ENCODE peak calls at places on chromosomes 16 and 17, in seven cellular contexts. One of them, this sample, is unnamed. For H3K27me3 and H3K9me3, the result is how much of the 10 kb centered on the place peaks cover.

GRCh38 chr16:5027086-5027485 is 6.6 kb downstream of the NAGPA start:
- DNase-seq in left lung: no peak
- DNase-seq in Peyer's patch: no peak
- DNase-seq in Panc1: no peak
- DNase-seq in A673: no peak
- DNase-seq in CD4-positive, CD25-positive, alpha-beta regulatory T cell: no peak
- DNase-seq in ascending aorta: no peak
- DNase-seq in this sample: no peak

GRCh38 chr16:56093055-56093454 is 98.2 kb upstream of the GNAO1 start:
- DNase-seq in ascending aorta: no peak
- DNase-seq in Panc1: no peak
- DNase-seq in CD4-positive, CD25-positive, alpha-beta regulatory T cell: no peak
- DNase-seq in Peyer's patch: no peak
- DNase-seq in left lung: no peak
- DNase-seq in A673: no peak
- DNase-seq in this sample: no peak

GRCh38 chr16:29849505-29849904 is 13.5 kb downstream of the CDIPT start:
- DNase-seq in Panc1: no peak
- DNase-seq in left lung: no peak
- DNase-seq in CD4-positive, CD25-positive, alpha-beta regulatory T cell: no peak
- DNase-seq in ascending aorta: no peak
- DNase-seq in A673: peak
- DNase-seq in Peyer's patch: no peak
- DNase-seq in this sample: no peak

GRCh38 chr17:39688945-39689344 is 1.1 kb upstream of the PGAP3 start:
- DNase-seq in ascending aorta: no peak
- DNase-seq in left lung: peak
- DNase-seq in CD4-positive, CD25-positive, alpha-beta regulatory T cell: no peak
- DNase-seq in Peyer's patch: no peak
- DNase-seq in Panc1: no peak
- DNase-seq in A673: no peak
- DNase-seq in this sample: no peak

GRCh38 chr17:81241648-81242420 is 2.7 kb downstream of the NDUFAF8 start:
- DNase-seq in Panc1: no peak
- DNase-seq in ascending aorta: no peak
- DNase-seq in Peyer's patch: peak
- DNase-seq in CD4-positive, CD25-positive, alpha-beta regulatory T cell: peak
- DNase-seq in A673: peak
- DNase-seq in left lung: peak
- DNase-seq in this sample: peak

GRCh38 chr17:42565523-42566214 is 1.2 kb upstream of the MLX start:
- DNase-seq in left lung: no peak
- DNase-seq in Panc1: no peak
- DNase-seq in Peyer's patch: no peak
- DNase-seq in A673: no peak
- DNase-seq in ascending aorta: no peak
- DNase-seq in CD4-positive, CD25-positive, alpha-beta regulatory T cell: no peak
- DNase-seq in this sample: no peak

GRCh38 chr17:75594499-75595283 is 7.1 kb downstream of the MYO15B start:
- DNase-seq in ascending aorta: no peak
- DNase-seq in Peyer's patch: no peak
- DNase-seq in A673: no peak
- DNase-seq in Panc1: no peak
- DNase-seq in left lung: peak
- DNase-seq in CD4-positive, CD25-positive, alpha-beta regulatory T cell: no peak
- DNase-seq in this sample: no peak

GRCh38 chr16:66894948-66895696 is 14.8 kb downstream of the PDP2 start:
- DNase-seq in A673: peak
- DNase-seq in Panc1: no peak
- DNase-seq in ascending aorta: no peak
- DNase-seq in CD4-positive, CD25-positive, alpha-beta regulatory T cell: peak
- DNase-seq in left lung: peak
- DNase-seq in Peyer's patch: peak
- DNase-seq in this sample: peak

GRCh38 chr17:80109713-80110446 is 8.5 kb downstream of the GAA start:
- DNase-seq in Panc1: no peak
- DNase-seq in CD4-positive, CD25-positive, alpha-beta regulatory T cell: no peak
- DNase-seq in left lung: no peak
- DNase-seq in A673: no peak
- DNase-seq in ascending aorta: no peak
- DNase-seq in Peyer's patch: no peak
- DNase-seq in this sample: no peak

GRCh38 chr16:28834349-28834748 is 11.6 kb downstream of the ATXN2L start:
- DNase-seq in CD4-positive, CD25-positive, alpha-beta regulatory T cell: no peak
- DNase-seq in Peyer's patch: no peak
- DNase-seq in left lung: no peak
- DNase-seq in Panc1: no peak
- DNase-seq in A673: no peak
- DNase-seq in ascending aorta: no peak
- DNase-seq in this sample: no peak

GRCh38 chr17:48510761-48511604 is 19.8 kb downstream of the HOXB1 start:
- DNase-seq in ascending aorta: no peak
- DNase-seq in A673: no peak
- DNase-seq in Peyer's patch: no peak
- DNase-seq in Panc1: no peak
- DNase-seq in CD4-positive, CD25-positive, alpha-beta regulatory T cell: peak
- DNase-seq in left lung: no peak
- DNase-seq in this sample: peak

GRCh38 chr17:33292184-33292980 is 713 bp downstream of the ASIC2 start:
- DNase-seq in left lung: peak
- DNase-seq in CD4-positive, CD25-positive, alpha-beta regulatory T cell: no peak
- DNase-seq in Peyer's patch: no peak
- DNase-seq in ascending aorta: no peak
- DNase-seq in A673: peak
- DNase-seq in Panc1: no peak
- DNase-seq in this sample: no peak

GRCh38 chr16:47037396-47037745 is 63.9 kb upstream of the DNAJA2 start:
- DNase-seq in left lung: no peak
- DNase-seq in A673: peak
- DNase-seq in Panc1: no peak
- DNase-seq in Peyer's patch: peak
- DNase-seq in CD4-positive, CD25-positive, alpha-beta regulatory T cell: no peak
- DNase-seq in ascending aorta: no peak
- DNase-seq in this sample: no peak

GRCh38 chr17:1931759-1932579 is 93.2 kb downstream of the RTN4RL1 start:
- DNase-seq in ascending aorta: no peak
- DNase-seq in A673: no peak
- DNase-seq in left lung: no peak
- DNase-seq in CD4-positive, CD25-positive, alpha-beta regulatory T cell: no peak
- DNase-seq in Peyer's patch: no peak
- DNase-seq in Panc1: no peak
- DNase-seq in this sample: no peak

GRCh38 chr17:61484174-61484573 is 32.0 kb downstream of the TBX4 start:
- DNase-seq in ascending aorta: no peak
- DNase-seq in Peyer's patch: no peak
- DNase-seq in left lung: no peak
- DNase-seq in A673: no peak
- DNase-seq in Panc1: no peak
- DNase-seq in CD4-positive, CD25-positive, alpha-beta regulatory T cell: no peak
- DNase-seq in this sample: no peak

DNA sequence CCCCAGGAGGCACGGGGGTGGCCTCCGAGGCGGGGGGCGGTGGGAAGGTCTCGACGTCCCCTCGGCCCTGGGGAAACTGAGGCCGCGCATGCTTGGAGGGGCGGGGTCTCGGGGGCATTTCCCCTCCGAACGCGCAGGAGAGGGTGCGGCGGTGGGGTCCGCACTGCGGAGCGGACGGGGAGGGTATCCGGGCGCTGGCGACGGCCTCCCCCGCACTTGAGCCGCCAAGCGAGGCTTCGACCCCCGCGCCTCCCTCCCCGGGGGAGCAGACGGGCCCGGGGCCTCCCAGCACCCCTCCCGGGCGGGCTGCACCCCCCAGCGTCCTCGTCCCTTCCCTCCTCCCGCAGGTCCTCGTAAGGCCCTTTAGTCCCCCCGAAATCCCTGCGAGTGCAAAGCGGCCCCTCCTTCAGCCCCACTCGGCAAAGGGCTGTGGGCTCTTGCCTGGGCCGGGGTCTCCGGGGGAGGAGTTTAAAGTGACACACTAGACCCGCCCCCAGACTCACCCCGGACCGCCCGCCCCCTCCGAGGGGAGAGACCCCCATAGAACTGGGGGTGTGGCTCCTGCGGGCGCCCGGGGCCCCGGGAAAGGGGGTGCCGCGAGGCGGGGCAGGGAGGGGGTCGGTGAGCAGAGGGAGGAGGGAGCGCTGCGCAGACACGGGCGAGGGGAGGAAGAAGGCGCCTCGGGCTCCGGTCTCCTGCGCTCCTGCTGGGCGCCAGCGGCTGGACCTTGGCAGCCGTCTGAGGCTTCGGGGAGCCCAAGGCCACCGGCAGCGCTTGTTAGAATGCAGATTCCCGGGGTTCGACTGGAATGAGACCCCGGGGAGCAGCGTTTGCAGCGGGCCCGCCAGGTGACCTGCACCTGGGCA is 642 bp downstream of the BAIAP3 start:
- DNase-seq in left lung: no peak
- DNase-seq in CD4-positive, CD25-positive, alpha-beta regulatory T cell: no peak
- DNase-seq in Panc1: no peak
- DNase-seq in A673: no peak
- DNase-seq in Peyer's patch: no peak
- DNase-seq in ascending aorta: no peak
- DNase-seq in this sample: no peak
- H3K27me3 ChIP-seq in left lung: half or more
- H3K27me3 ChIP-seq in CD4-positive, CD25-positive, alpha-beta regulatory T cell: under half
- H3K27me3 ChIP-seq in Panc1: under half
- H3K27me3 ChIP-seq in A673: half or more
- H3K27me3 ChIP-seq in Peyer's patch: under half
- H3K27me3 ChIP-seq in ascending aorta: under half
- H3K27me3 ChIP-seq in this sample: under half

GRCh38 chr17:41510251-41511065 is 5.0 kb upstream of the KRT13 start:
- DNase-seq in ascending aorta: no peak
- DNase-seq in left lung: no peak
- DNase-seq in Panc1: no peak
- DNase-seq in CD4-positive, CD25-positive, alpha-beta regulatory T cell: no peak
- DNase-seq in Peyer's patch: no peak
- DNase-seq in A673: no peak
- DNase-seq in this sample: no peak

GRCh38 chr17:41511716-41512115 is 6.3 kb upstream of the KRT13 start:
- DNase-seq in CD4-positive, CD25-positive, alpha-beta regulatory T cell: no peak
- DNase-seq in left lung: peak
- DNase-seq in A673: no peak
- DNase-seq in ascending aorta: no peak
- DNase-seq in Panc1: no peak
- DNase-seq in Peyer's patch: no peak
- DNase-seq in this sample: no peak

GRCh38 chr17:41511130-41511529 is 5.7 kb upstream of the KRT13 start:
- DNase-seq in Panc1: no peak
- DNase-seq in CD4-positive, CD25-positive, alpha-beta regulatory T cell: no peak
- DNase-seq in ascending aorta: no peak
- DNase-seq in A673: no peak
- DNase-seq in Peyer's patch: no peak
- DNase-seq in left lung: peak
- DNase-seq in this sample: no peak

GRCh38 chr17:41516147-41516827 is 2.4 kb downstream of the KRT15 start:
- DNase-seq in Peyer's patch: no peak
- DNase-seq in Panc1: no peak
- DNase-seq in left lung: peak
- DNase-seq in A673: no peak
- DNase-seq in ascending aorta: no peak
- DNase-seq in CD4-positive, CD25-positive, alpha-beta regulatory T cell: no peak
- DNase-seq in this sample: no peak

DNA sequence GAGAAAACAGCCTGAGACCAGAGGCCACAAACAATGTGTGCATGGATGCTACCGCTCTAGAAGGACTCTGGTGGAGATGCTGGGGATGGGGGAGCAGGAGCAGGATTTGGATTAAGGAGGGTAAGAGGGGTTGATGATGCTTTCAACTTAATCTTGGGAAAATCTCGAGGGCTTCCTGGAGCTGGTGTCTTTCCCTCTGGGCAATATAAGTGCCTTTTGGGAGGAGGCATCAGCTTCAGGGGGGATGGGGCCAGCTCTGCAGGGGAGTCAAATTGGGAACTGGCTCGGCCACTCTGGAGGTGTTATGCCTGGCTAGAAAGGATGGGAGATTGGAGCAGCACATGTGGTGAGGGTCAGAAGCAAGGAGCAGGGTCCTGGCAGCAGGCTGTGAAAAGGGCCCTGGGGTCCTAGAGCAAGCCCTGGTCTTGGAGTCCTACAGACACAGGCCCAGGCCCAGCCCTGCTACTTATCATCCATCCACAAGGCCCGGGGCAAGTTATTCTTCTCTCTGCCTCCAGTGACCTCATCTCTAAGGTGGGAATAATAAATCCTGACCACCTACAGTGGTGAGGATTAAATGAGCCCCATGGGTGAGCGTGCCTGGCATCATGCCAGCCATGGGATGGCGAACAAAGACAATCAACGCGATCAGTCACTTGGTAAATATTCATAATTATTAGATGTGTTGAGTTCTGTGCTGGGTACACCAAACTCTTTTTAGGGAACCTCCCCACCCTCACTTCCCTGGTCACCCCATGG is 5.7 kb downstream of the KRT15 start:
- DNase-seq in Peyer's patch: no peak
- DNase-seq in CD4-positive, CD25-positive, alpha-beta regulatory T cell: no peak
- DNase-seq in A673: no peak
- DNase-seq in left lung: peak
- DNase-seq in Panc1: no peak
- DNase-seq in ascending aorta: no peak
- DNase-seq in this sample: no peak
- H3K4me3 ChIP-seq in Peyer's patch: no peak
- H3K4me3 ChIP-seq in CD4-positive, CD25-positive, alpha-beta regulatory T cell: no peak
- H3K4me3 ChIP-seq in A673: no peak
- H3K4me3 ChIP-seq in left lung: no peak
- H3K4me3 ChIP-seq in Panc1: no peak
- H3K4me3 ChIP-seq in ascending aorta: no peak
- H3K4me3 ChIP-seq in this sample: no peak

GRCh38 chr16:35750701-35751104 is 2291.3 kb downstream of the TP53TG3F start:
- DNase-seq in Peyer's patch: no peak
- DNase-seq in ascending aorta: no peak
- DNase-seq in Panc1: no peak
- DNase-seq in left lung: peak
- DNase-seq in CD4-positive, CD25-positive, alpha-beta regulatory T cell: no peak
- DNase-seq in A673: no peak
- DNase-seq in this sample: no peak

GRCh38 chr16:35748621-35749252 is 2289.3 kb downstream of the TP53TG3F start:
- DNase-seq in left lung: peak
- DNase-seq in Peyer's patch: no peak
- DNase-seq in ascending aorta: no peak
- DNase-seq in A673: no peak
- DNase-seq in CD4-positive, CD25-positive, alpha-beta regulatory T cell: no peak
- DNase-seq in Panc1: no peak
- DNase-seq in this sample: no peak

GRCh38 chr16:35749253-35750141 is 2290.1 kb downstream of the TP53TG3F start:
- DNase-seq in A673: no peak
- DNase-seq in left lung: peak
- DNase-seq in ascending aorta: no peak
- DNase-seq in CD4-positive, CD25-positive, alpha-beta regulatory T cell: no peak
- DNase-seq in Panc1: no peak
- DNase-seq in Peyer's patch: no peak
- DNase-seq in this sample: no peak

GRCh38 chr16:35751191-35751941 is 2292.0 kb downstream of the TP53TG3F start:
- DNase-seq in left lung: peak
- DNase-seq in ascending aorta: no peak
- DNase-seq in A673: no peak
- DNase-seq in CD4-positive, CD25-positive, alpha-beta regulatory T cell: no peak
- DNase-seq in Peyer's patch: no peak
- DNase-seq in Panc1: no peak
- DNase-seq in this sample: no peak

GRCh38 chr16:35750157-35750689 is 2290.8 kb downstream of the TP53TG3F start:
- DNase-seq in ascending aorta: no peak
- DNase-seq in A673: no peak
- DNase-seq in Panc1: no peak
- DNase-seq in CD4-positive, CD25-positive, alpha-beta regulatory T cell: no peak
- DNase-seq in Peyer's patch: no peak
- DNase-seq in left lung: no peak
- DNase-seq in this sample: no peak
- H3K9me3 ChIP-seq in ascending aorta: under half
- H3K9me3 ChIP-seq in A673: under half
- H3K9me3 ChIP-seq in Panc1: under half
- H3K9me3 ChIP-seq in CD4-positive, CD25-positive, alpha-beta regulatory T cell: half or more
- H3K9me3 ChIP-seq in Peyer's patch: under half
- H3K9me3 ChIP-seq in left lung: half or more
- H3K9me3 ChIP-seq in this sample: under half

GRCh38 chr16:149024-149675 is 3.3 kb upstream of the HBZ start:
- DNase-seq in ascending aorta: no peak
- DNase-seq in A673: no peak
- DNase-seq in left lung: no peak
- DNase-seq in CD4-positive, CD25-positive, alpha-beta regulatory T cell: no peak
- DNase-seq in Peyer's patch: no peak
- DNase-seq in Panc1: no peak
- DNase-seq in this sample: no peak
- H3K27me3 ChIP-seq in ascending aorta: under half
- H3K27me3 ChIP-seq in A673: under half
- H3K27me3 ChIP-seq in left lung: under half
- H3K27me3 ChIP-seq in CD4-positive, CD25-positive, alpha-beta regulatory T cell: under half
- H3K27me3 ChIP-seq in Peyer's patch: under half
- H3K27me3 ChIP-seq in Panc1: under half
- H3K27me3 ChIP-seq in this sample: under half

This sample was measured in CD4-positive, alpha-beta memory T cell.